ENCODE peak calls at places on chromosomes 4 and X, in five cellular contexts. One of them, this sample, is unnamed.

GRCh38 chr4:76679691-76680090 is 218.3 kb downstream of the SOWAHB start:
- DNase-seq in HEK293T: no peak
- DNase-seq in GM12878: no peak
- DNase-seq in H1: no peak
- DNase-seq in HepG2: no peak
- DNase-seq in this sample: no peak

GRCh38 chrX:139909716-139910115 is 23.1 kb downstream of the ATP11C start:
- DNase-seq in HepG2: no peak
- DNase-seq in H1: no peak
- DNase-seq in HEK293T: no peak
- DNase-seq in GM12878: no peak
- DNase-seq in this sample: no peak

GRCh38 chrX:150897371-150898319 is 823 bp downstream of the CD99L2 start:
- DNase-seq in HEK293T: no peak
- DNase-seq in HepG2: no peak
- DNase-seq in GM12878: no peak
- DNase-seq in H1: peak; percentile 51
- DNase-seq in this sample: no peak

GRCh38 chr4:85489273-85489672 is 14.3 kb downstream of the ARHGAP24 start:
- DNase-seq in H1: no peak
- DNase-seq in HEK293T: no peak
- DNase-seq in HepG2: no peak
- DNase-seq in GM12878: no peak
- DNase-seq in this sample: no peak

GRCh38 chr4:113476800-113477199 is 284.7 kb downstream of the CAMK2D start:
- DNase-seq in GM12878: no peak
- DNase-seq in HEK293T: no peak
- DNase-seq in HepG2: no peak
- DNase-seq in H1: no peak
- DNase-seq in this sample: no peak

GRCh38 chr4:131441004-131441688 is 1707.9 kb upstream of the PCDH10 start:
- DNase-seq in HEK293T: no peak
- DNase-seq in GM12878: no peak
- DNase-seq in HepG2: no peak
- DNase-seq in H1: no peak
- DNase-seq in this sample: no peak

GRCh38 chr4:2352171-2352570 is 66.3 kb downstream of the ZFYVE28 start:
- DNase-seq in HepG2: no peak
- DNase-seq in GM12878: no peak
- DNase-seq in H1: peak; percentile 33
- DNase-seq in HEK293T: no peak
- DNase-seq in this sample: no peak

GRCh38 chr4:56466910-56467283 is 520 bp upstream of the SRP72 start:
- DNase-seq in H1: no peak
- DNase-seq in GM12878: no peak
- DNase-seq in HEK293T: no peak
- DNase-seq in HepG2: no peak
- DNase-seq in this sample: no peak

GRCh38 chr4:84497220-84497834 is 1.8 kb downstream of the NKX6-1 start:
- DNase-seq in HEK293T: peak; percentile 19
- DNase-seq in GM12878: no peak
- DNase-seq in HepG2: no peak
- DNase-seq in H1: peak; percentile 60
- DNase-seq in this sample: no peak

GRCh38 chr4:76518241-76518640 is 83.2 kb downstream of the SHROOM3 start:
- DNase-seq in H1: no peak
- DNase-seq in HepG2: no peak
- DNase-seq in GM12878: no peak
- DNase-seq in HEK293T: no peak
- DNase-seq in this sample: no peak

GRCh38 chrX:1163231-1163630 is 49.2 kb downstream of the CRLF2 start:
- DNase-seq in HepG2: no peak
- DNase-seq in HEK293T: no peak
- DNase-seq in GM12878: no peak
- DNase-seq in H1: peak; percentile 38
- DNase-seq in this sample: no peak

GRCh38 chr4:78369691-78370090 is 181.9 kb upstream of the ANXA3 start:
- DNase-seq in GM12878: no peak
- DNase-seq in HepG2: no peak
- DNase-seq in HEK293T: no peak
- DNase-seq in H1: no peak
- DNase-seq in this sample: peak; percentile 18

GRCh38 chr4:155478336-155478825 is 101.6 kb upstream of the MAP9 start:
- DNase-seq in H1: no peak
- DNase-seq in GM12878: no peak
- DNase-seq in HEK293T: no peak
- DNase-seq in HepG2: no peak
- DNase-seq in this sample: no peak

GRCh38 chr4:108834167-108834566 is 71.3 kb upstream of the ETNPPL start:
- DNase-seq in H1: no peak
- DNase-seq in HepG2: no peak
- DNase-seq in HEK293T: no peak
- DNase-seq in GM12878: no peak
- DNase-seq in this sample: no peak

GRCh38 chr4:93684571-93684970 is 144.0 kb upstream of the ATOH1 start:
- DNase-seq in HEK293T: no peak
- DNase-seq in GM12878: no peak
- DNase-seq in HepG2: no peak
- DNase-seq in H1: no peak
- DNase-seq in this sample: no peak

GRCh38 chrX:2325076-2325784 is 175.5 kb downstream of the DHRSX start:
- DNase-seq in H1: no peak
- DNase-seq in HEK293T: peak; percentile 24
- DNase-seq in HepG2: no peak
- DNase-seq in GM12878: peak; percentile 63
- DNase-seq in this sample: no peak

GRCh38 chr4:55159851-55160250 is 34.5 kb upstream of the KDR start:
- DNase-seq in H1: no peak
- DNase-seq in HEK293T: no peak
- DNase-seq in GM12878: no peak
- DNase-seq in HepG2: no peak
- DNase-seq in this sample: no peak

GRCh38 chr4:21090098-21090666 is 389.9 kb downstream of the PACRGL start:
- DNase-seq in GM12878: no peak
- DNase-seq in HEK293T: no peak
- DNase-seq in H1: no peak
- DNase-seq in HepG2: peak; percentile 0
- DNase-seq in this sample: no peak

GRCh38 chr4:152206646-152207435 is 329.1 kb downstream of the FBXW7 start:
- DNase-seq in H1: no peak
- DNase-seq in HepG2: no peak
- DNase-seq in HEK293T: no peak
- DNase-seq in GM12878: no peak
- DNase-seq in this sample: no peak

GRCh38 chrX:11064851-11065600 is 46.1 kb upstream of the HCCS start:
- DNase-seq in GM12878: no peak
- DNase-seq in HepG2: no peak
- DNase-seq in H1: no peak
- DNase-seq in HEK293T: no peak
- DNase-seq in this sample: no peak

GRCh38 chrX:18666614-18667013 is 5.3 kb downstream of the RS1 start:
- DNase-seq in HepG2: no peak
- DNase-seq in HEK293T: no peak
- DNase-seq in H1: no peak
- DNase-seq in GM12878: no peak
- DNase-seq in this sample: no peak

GRCh38 chrX:148501121-148502066 is 977 bp downstream of the AFF2 start:
- DNase-seq in HEK293T: peak; percentile 12
- DNase-seq in H1: peak; percentile 59
- DNase-seq in HepG2: no peak
- DNase-seq in GM12878: no peak
- DNase-seq in this sample: no peak

GRCh38 chr4:8147231-8147970 is 11.2 kb downstream of the ABLIM2 start:
- DNase-seq in GM12878: no peak
- DNase-seq in HepG2: no peak
- DNase-seq in H1: no peak
- DNase-seq in HEK293T: no peak
- DNase-seq in this sample: no peak

GRCh38 chr4:153497091-153497531 is 31.0 kb downstream of the TMEM131L start:
- DNase-seq in H1: peak; percentile 41
- DNase-seq in GM12878: no peak
- DNase-seq in HEK293T: no peak
- DNase-seq in HepG2: peak; percentile 58
- DNase-seq in this sample: no peak

GRCh38 chr4:102449751-102450352 is 51.3 kb upstream of the NFKB1 start:
- DNase-seq in H1: no peak
- DNase-seq in HepG2: peak; percentile 65
- DNase-seq in HEK293T: peak; percentile 52
- DNase-seq in GM12878: peak; percentile 45
- DNase-seq in this sample: peak; percentile 32

GRCh38 chrX:118164138-118164537 is 47.5 kb upstream of the KLHL13 start:
- DNase-seq in GM12878: no peak
- DNase-seq in H1: no peak
- DNase-seq in HepG2: no peak
- DNase-seq in HEK293T: no peak
- DNase-seq in this sample: no peak

GRCh38 chr4:125741825-125742452 is 427.2 kb downstream of the FAT4 start:
- DNase-seq in HEK293T: peak; percentile 21
- DNase-seq in GM12878: no peak
- DNase-seq in H1: no peak
- DNase-seq in HepG2: peak; percentile 1
- DNase-seq in this sample: no peak

GRCh38 chr4:912548-913279 is 19.4 kb downstream of the GAK start:
- DNase-seq in HepG2: no peak
- DNase-seq in H1: no peak
- DNase-seq in GM12878: no peak
- DNase-seq in HEK293T: no peak
- DNase-seq in this sample: no peak

GRCh38 chrX:144006811-144007210 is 122.9 kb downstream of the UBE2NL start:
- DNase-seq in HEK293T: no peak
- DNase-seq in H1: no peak
- DNase-seq in GM12878: no peak
- DNase-seq in HepG2: no peak
- DNase-seq in this sample: no peak

GRCh38 chrX:69238153-69238959 is 73.1 kb upstream of the PJA1 start:
- DNase-seq in HepG2: no peak
- DNase-seq in H1: no peak
- DNase-seq in GM12878: no peak
- DNase-seq in HEK293T: no peak
- DNase-seq in this sample: no peak

DNA sequence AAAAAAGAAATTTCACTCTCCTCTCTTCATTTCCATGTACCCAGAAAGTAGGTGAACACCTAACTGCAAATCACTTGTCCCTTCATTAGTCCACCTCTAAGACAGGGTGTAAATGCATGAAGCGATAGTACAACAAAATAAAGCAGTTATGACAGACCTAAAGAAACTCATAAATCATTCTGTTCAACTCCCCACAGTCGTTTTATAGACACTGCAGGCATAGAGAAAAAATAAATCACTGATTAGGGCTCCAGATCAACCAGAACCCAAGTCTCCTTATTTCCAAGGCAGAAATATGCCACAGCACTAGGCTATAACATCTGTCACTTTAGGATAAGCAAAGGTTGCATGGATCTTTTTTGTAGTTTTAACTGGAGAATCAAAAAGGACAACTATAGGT is 3.0 kb downstream of the RASGEF1B start:
- DNase-seq in H1: no peak
- DNase-seq in HepG2: no peak
- DNase-seq in HEK293T: no peak
- DNase-seq in GM12878: no peak
- DNase-seq in this sample: no peak
- TF ChIP-seq SUZ12 in H1: no peak
- TF ChIP-seq SUZ12 in HepG2: no peak
- TF ChIP-seq SUZ12 in HEK293T: no peak
- TF ChIP-seq SUZ12 in GM12878: no peak
- TF ChIP-seq SUZ12 in this sample: no peak

GRCh38 chr4:172390341-172390740 is 577.1 kb downstream of the GALNTL6 start:
- DNase-seq in HEK293T: no peak
- DNase-seq in H1: no peak
- DNase-seq in GM12878: no peak
- DNase-seq in HepG2: no peak
- DNase-seq in this sample: no peak
- TF ChIP-seq SUZ12 in HEK293T: no peak
- TF ChIP-seq SUZ12 in H1: no peak
- TF ChIP-seq SUZ12 in GM12878: no peak
- TF ChIP-seq SUZ12 in HepG2: no peak
- TF ChIP-seq SUZ12 in this sample: no peak

GRCh38 chr4:182928061-182928460 is 10.9 kb upstream of the DCTD start:
- DNase-seq in H1: peak; percentile 65
- DNase-seq in HEK293T: no peak
- DNase-seq in GM12878: no peak
- DNase-seq in HepG2: no peak
- DNase-seq in this sample: no peak
- TF ChIP-seq SUZ12 in H1: no peak
- TF ChIP-seq SUZ12 in HEK293T: no peak
- TF ChIP-seq SUZ12 in GM12878: no peak
- TF ChIP-seq SUZ12 in HepG2: no peak
- TF ChIP-seq SUZ12 in this sample: no peak

GRCh38 chr4:145937990-145938611 is 522 bp downstream of the ZNF827 start:
- DNase-seq in H1: peak; percentile 48
- DNase-seq in HepG2: no peak
- DNase-seq in GM12878: no peak
- DNase-seq in HEK293T: peak; percentile 20
- DNase-seq in this sample: peak; percentile 35

GRCh38 chr4:145939241-145939640 is 618 bp upstream of the ZNF827 start:
- DNase-seq in HepG2: no peak
- DNase-seq in GM12878: no peak
- DNase-seq in HEK293T: no peak
- DNase-seq in H1: no peak
- DNase-seq in this sample: no peak

GRCh38 chr4:145938618-145939177 is at the start of gene ZNF827:
- DNase-seq in H1: peak; percentile 65
- DNase-seq in HepG2: peak; percentile 77
- DNase-seq in GM12878: peak; percentile 49
- DNase-seq in HEK293T: peak; percentile 46
- DNase-seq in this sample: peak; percentile 33

GRCh38 chr4:145937021-145937861 is 1.4 kb downstream of the ZNF827 start:
- DNase-seq in HEK293T: peak; percentile 64
- DNase-seq in GM12878: no peak
- DNase-seq in H1: peak; percentile 74
- DNase-seq in HepG2: no peak
- DNase-seq in this sample: peak; percentile 23

DNA sequence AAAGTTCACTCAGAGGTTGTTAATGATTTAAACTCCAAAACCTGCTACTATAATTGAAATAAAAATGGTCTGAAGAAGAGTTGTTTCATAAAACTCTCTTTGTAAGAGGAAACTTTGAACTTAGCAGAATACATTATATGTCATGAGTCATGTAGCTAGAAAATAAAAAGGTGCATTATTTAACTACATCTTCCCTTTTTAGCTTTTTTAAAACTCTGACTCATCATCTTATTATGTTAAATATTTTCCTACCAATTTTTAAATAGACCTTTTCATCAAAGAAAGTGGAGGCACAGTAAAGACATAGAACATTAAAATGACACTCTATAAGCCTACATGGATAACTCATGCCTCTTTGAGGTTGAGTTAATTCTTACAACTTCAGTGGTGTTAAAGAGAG is 1.2 kb upstream of the ZNF827 start:
- DNase-seq in GM12878: no peak
- DNase-seq in H1: no peak
- DNase-seq in HepG2: no peak
- DNase-seq in HEK293T: no peak
- DNase-seq in this sample: no peak
- TF ChIP-seq SUZ12 in GM12878: no peak
- TF ChIP-seq SUZ12 in H1: no peak
- TF ChIP-seq SUZ12 in HepG2: no peak
- TF ChIP-seq SUZ12 in HEK293T: no peak
- TF ChIP-seq SUZ12 in this sample: no peak

This sample was measured in NT2/D1.